ENCODE peak calls at places on chromosomes 3 and 15, in ten cellular contexts. Y is naive thymus-derived CD4-positive, alpha-beta T cell; N is ovary; Z is AG08395; H is iris pigment epithelial cell; O is adrenal gland; C is dermis microvascular lymphatic vessel endothelial cell; X is lung; W is neuronal stem cell; S is pancreas. P is an unnamed sample.

GRCh38 chr3:68007621-68008226 is 353.3 kb upstream of the SUCLG2 start:
- DNase-seq in Y (peak), N (no peak), Z (no peak), H (no peak), O (no peak), C (no peak), X (no peak), W (peak), S (peak), P (no peak)

GRCh38 chr3:162170581-162170980 is 674.0 kb downstream of the OTOL1 start:
- DNase-seq in Y (no peak), N (no peak), Z (no peak), H (peak), O (no peak), C (no peak), X (no peak), W (no peak), S (no peak), P (no peak)

GRCh38 chr3:101870138-101870537 is 20.8 kb downstream of the NFKBIZ start:
- DNase-seq in Y (no peak), N (no peak), Z (no peak), H (no peak), O (no peak), C (no peak), X (no peak), W (no peak), S (no peak), P (no peak)

GRCh38 chr3:33980252-33980651 is 181.8 kb downstream of the PDCD6IP start:
- DNase-seq in Y (no peak), N (no peak), Z (peak), H (peak), O (no peak), C (peak), X (no peak), W (no peak), S (no peak), P (no peak)

GRCh38 chr3:37676885-37677284 is 184.8 kb upstream of the CTDSPL start:
- DNase-seq in Y (no peak), N (no peak), Z (no peak), H (no peak), O (no peak), C (no peak), X (no peak), W (no peak), S (no peak), P (no peak)

GRCh38 chr3:60080648-60081047 is 1030.8 kb upstream of the CFAP20DC start:
- DNase-seq in Y (peak), N (no peak), Z (no peak), H (no peak), O (no peak), C (no peak), X (no peak), W (no peak), S (no peak), P (no peak)

GRCh38 chr15:55515991-55516776 is 8.2 kb upstream of the DNAAF4 start:
- DNase-seq in Y (no peak), N (no peak), Z (no peak), H (no peak), O (no peak), C (no peak), X (no peak), W (no peak), S (no peak), P (no peak)

GRCh38 chr3:42036483-42036823 is 54.7 kb upstream of the TRAK1 start:
- DNase-seq in Y (no peak), N (no peak), Z (peak), H (peak), O (peak), C (peak), X (peak), W (no peak), S (no peak), P (no peak)

GRCh38 chr3:110773413-110773954 is 298.1 kb upstream of the NECTIN3 start:
- DNase-seq in Y (no peak), N (no peak), Z (no peak), H (peak), O (no peak), C (no peak), X (no peak), W (no peak), S (no peak), P (no peak)

GRCh38 chr15:93286456-93286855 is 197.4 kb upstream of the RGMA start:
- DNase-seq in Y (no peak), N (no peak), Z (no peak), H (no peak), O (no peak), C (no peak), X (no peak), W (no peak), S (no peak), P (no peak)

GRCh38 chr15:69729167-69729748 is 276.6 kb downstream of the RPLP1 start:
- DNase-seq in Y (peak), N (peak), Z (peak), H (peak), O (peak), C (peak), X (peak), W (no peak), S (no peak), P (no peak)

GRCh38 chr15:36507458-36507857 is 72.0 kb upstream of the CDIN1 start:
- DNase-seq in Y (no peak), N (no peak), Z (no peak), H (no peak), O (no peak), C (no peak), X (no peak), W (no peak), S (no peak), P (no peak)

GRCh38 chr15:23565395-23566069 is at the start of gene MKRN3:
- DNase-seq in Y (peak), N (no peak), Z (no peak), H (peak), O (no peak), C (no peak), X (no peak), W (peak), S (peak), P (no peak)

GRCh38 chr3:60294181-60294580 is 957.1 kb downstream of the FHIT start:
- DNase-seq in Y (no peak), N (no peak), Z (peak), H (peak), O (peak), C (no peak), X (no peak), W (no peak), S (no peak), P (no peak)

GRCh38 chr3:3089017-3089416 is 21.2 kb downstream of the IL5RA start:
- DNase-seq in Y (no peak), N (no peak), Z (no peak), H (no peak), O (no peak), C (no peak), X (no peak), W (no peak), S (no peak), P (peak)

GRCh38 chr15:74191798-74192197 is 10.8 kb downstream of the STRA6 start:
- DNase-seq in Y (no peak), N (no peak), Z (no peak), H (no peak), O (no peak), C (no peak), X (no peak), W (no peak), S (peak), P (no peak)

GRCh38 chr15:77417642-77418041 is 2.3 kb downstream of the PEAK1 start:
- DNase-seq in Y (no peak), N (no peak), Z (no peak), H (peak), O (no peak), C (peak), X (no peak), W (no peak), S (no peak), P (no peak)

GRCh38 chr3:171044828-171045793 is 18.6 kb upstream of the SLC2A2 start:
- DNase-seq in Y (no peak), N (no peak), Z (peak), H (peak), O (peak), C (no peak), X (peak), W (no peak), S (no peak), P (no peak)

GRCh38 chr15:88221836-88222235 is 34.7 kb downstream of the NTRK3 start:
- DNase-seq in Y (no peak), N (no peak), Z (no peak), H (no peak), O (no peak), C (no peak), X (no peak), W (no peak), S (no peak), P (no peak)

GRCh38 chr15:40301467-40302179 is 6.1 kb downstream of the PLCB2 start:
- DNase-seq in Y (no peak), N (no peak), Z (no peak), H (no peak), O (no peak), C (no peak), X (no peak), W (no peak), S (no peak), P (no peak)

GRCh38 chr3:72279631-72280041 is 494.7 kb upstream of the PROK2 start:
- DNase-seq in Y (no peak), N (no peak), Z (no peak), H (no peak), O (no peak), C (no peak), X (no peak), W (no peak), S (no peak), P (no peak)

GRCh38 chr15:51192560-51193280 is 98.0 kb upstream of the TNFAIP8L3 start:
- DNase-seq in Y (peak), N (peak), Z (peak), H (peak), O (peak), C (peak), X (peak), W (peak), S (peak), P (peak)

P was measured in GM12864.